ENCODE peak calls at places on chromosomes 4 and X, in ten cellular contexts. D is heart right ventricle, Z is pancreas, P is GM06990, R is BJ, H is body of pancreas, U is osteoblast, I is HCT116, S is aorta, J is left ventricle myocardium inferior. T is an unnamed sample. For H3K27me3, the result is how much of the 10 kb centered on the place peaks cover.

GRCh38 chr4:153488719-153489384 is 22.7 kb downstream of the TMEM131L start:
- DNase-seq in D (peak), Z (no peak), R (no peak), H (no peak), J (peak), U (no peak), P (peak), I (no peak), S (no peak), T (no peak)

GRCh38 chr4:95251568-95251967 is 297.2 kb downstream of the UNC5C start:
- DNase-seq in I (no peak), Z (no peak), R (no peak), S (no peak), D (no peak), U (no peak), H (no peak), P (no peak), J (no peak), T (no peak)

GRCh38 chr4:170497729-170498128 is 408.0 kb upstream of the AADAT start:
- DNase-seq in H (no peak), P (no peak), R (no peak), J (no peak), I (no peak), D (no peak), U (no peak), S (no peak), Z (no peak), T (no peak)

GRCh38 chr4:53505947-53506346 is 85.3 kb downstream of the LNX1 start:
- DNase-seq in D (no peak), I (no peak), Z (no peak), H (no peak), P (no peak), U (no peak), S (no peak), J (no peak), R (no peak), T (peak)

GRCh38 chrX:119228506-119229290 is 7.4 kb upstream of the PGRMC1 start:
- DNase-seq in R (peak), H (no peak), S (no peak), P (no peak), U (peak), D (no peak), I (no peak), Z (no peak), J (no peak), T (peak)

GRCh38 chr4:1512738-1513660 is 106.8 kb upstream of the NKX1-1 start:
- DNase-seq in H (peak), S (peak), R (no peak), D (peak), I (peak), U (no peak), Z (no peak), J (peak), P (no peak), T (no peak)

GRCh38 chr4:22014222-22014741 is 65.7 kb upstream of the KCNIP4 start:
- DNase-seq in S (no peak), D (no peak), P (no peak), U (no peak), R (no peak), H (no peak), J (no peak), I (no peak), Z (no peak), T (peak)

GRCh38 chr4:36207808-36208207 is 36.5 kb downstream of the ARAP2 start:
- DNase-seq in J (no peak), D (no peak), S (no peak), I (no peak), P (no peak), Z (no peak), R (no peak), H (no peak), U (no peak), T (no peak)

GRCh38 chrX:33183366-33183765 is 28.0 kb downstream of the DMD start:
- DNase-seq in S (peak), I (no peak), R (no peak), P (no peak), U (no peak), J (peak), D (peak), Z (peak), H (peak), T (no peak)

GRCh38 chrX:78104447-78105176 is 564 bp downstream of the PGK1 start:
- DNase-seq in Z (peak), I (no peak), S (peak), H (peak), R (peak), P (peak), J (peak), D (peak), U (peak), T (peak)

GRCh38 chrX:149682956-149683947 is 28.6 kb upstream of the MAGEA11 start:
- DNase-seq in P (no peak), D (no peak), R (no peak), Z (no peak), H (no peak), I (no peak), J (no peak), S (no peak), U (no peak), T (no peak)

GRCh38 chr4:146407669-146408084 is 114.1 kb downstream of the SLC10A7 start:
- DNase-seq in J (no peak), S (no peak), D (no peak), I (no peak), H (no peak), Z (no peak), U (peak), P (no peak), R (no peak), T (peak)

GRCh38 chrX:138858946-138859345 is 147.4 kb upstream of the FGF13 start:
- DNase-seq in U (no peak), P (no peak), D (no peak), R (no peak), H (no peak), S (no peak), Z (no peak), I (no peak), J (no peak), T (no peak)

GRCh38 chrX:134377537-134377936 is 82.4 kb upstream of the HPRT1 start:
- DNase-seq in R (no peak), S (no peak), D (no peak), P (no peak), J (no peak), Z (peak), I (no peak), U (no peak), H (peak), T (peak)

GRCh38 chr4:135240796-135241195 is 1039.2 kb upstream of the PABPC4L start:
- DNase-seq in R (no peak), H (no peak), U (no peak), Z (no peak), P (no peak), J (no peak), I (no peak), S (no peak), D (no peak), T (no peak)

GRCh38 chrX:155993421-155993820 is 4.1 kb upstream of the IL9R start:
- DNase-seq in I (no peak), R (no peak), S (no peak), H (no peak), U (no peak), J (no peak), Z (no peak), P (no peak), D (no peak), T (no peak)

GRCh38 chr4:109969909-109970308 is 57.2 kb downstream of the EGF start:
- DNase-seq in H (no peak), U (no peak), Z (no peak), R (no peak), J (no peak), D (no peak), P (no peak), S (no peak), I (no peak), T (no peak)

GRCh38 chrX:102651242-102651967 is at the start of gene GPRASP1:
- DNase-seq in R (no peak), U (peak), H (peak), S (peak), I (no peak), Z (peak), P (no peak), D (peak), J (peak), T (no peak)

GRCh38 chrX:95318882-95319281 is 1365.8 kb upstream of the DIAPH2 start:
- DNase-seq in H (no peak), Z (no peak), S (no peak), U (peak), D (no peak), I (no peak), R (no peak), J (no peak), P (no peak), T (peak)

GRCh38 chr4:138186264-138186663 is 55.9 kb downstream of the SLC7A11 start:
- DNase-seq in R (no peak), U (no peak), D (no peak), P (no peak), I (no peak), S (no peak), Z (no peak), J (no peak), H (no peak), T (no peak)

GRCh38 chr4:144645621-144646522 is at the start of gene HHIP:
- DNase-seq in P (peak), U (peak), I (no peak), Z (peak), R (no peak), D (peak), S (peak), H (peak), J (peak), T (no peak)

GRCh38 chr4:182876427-182876826 is 40.8 kb downstream of the DCTD start:
- DNase-seq in S (no peak), P (no peak), U (no peak), J (no peak), I (no peak), Z (no peak), D (no peak), H (no peak), R (no peak), T (no peak)

GRCh38 chr4:140790765-140791164 is 34.6 kb upstream of the TBC1D9 start:
- DNase-seq in P (peak), J (peak), I (no peak), Z (peak), U (no peak), D (peak), S (no peak), R (no peak), H (peak), T (peak)

GRCh38 chr4:75940692-75941253 is at the start of gene NAAA:
- DNase-seq in I (peak), D (peak), R (no peak), Z (peak), H (peak), S (peak), P (peak), U (peak), J (peak), T (peak)

GRCh38 chrX:45515262-45516215 is 314.9 kb upstream of the DIPK2B start:
- DNase-seq in I (peak), D (peak), U (peak), H (peak), J (no peak), R (peak), S (peak), Z (peak), P (no peak), T (peak)

GRCh38 chrX:118989886-118990285 is 15.5 kb downstream of the LONRF3 start:
- DNase-seq in P (no peak), S (no peak), Z (peak), R (no peak), H (peak), I (no peak), D (no peak), J (no peak), U (no peak), T (no peak)

GRCh38 chrX:23332101-23332887 is 2.4 kb upstream of the PTCHD1 start:
- DNase-seq in D (no peak), I (no peak), Z (no peak), H (no peak), S (peak), R (no peak), J (no peak), P (no peak), U (peak), T (no peak)

GRCh38 chrX:1587161-1587560 is 4.2 kb upstream of the AKAP17A start:
- DNase-seq in D (no peak), Z (no peak), I (no peak), J (no peak), H (no peak), S (no peak), P (no peak), U (peak), R (no peak), T (no peak)

GRCh38 chr4:85489273-85489672 is 14.3 kb downstream of the ARHGAP24 start:
- DNase-seq in Z (no peak), U (no peak), H (no peak), J (no peak), S (no peak), P (no peak), D (no peak), R (no peak), I (no peak), T (peak)

GRCh38 chrX:12867746-12868145 is 874 bp downstream of the TLR7 start:
- DNase-seq in P (no peak), H (no peak), I (no peak), J (no peak), S (no peak), Z (no peak), U (no peak), D (no peak), R (no peak), T (no peak)

DNA sequence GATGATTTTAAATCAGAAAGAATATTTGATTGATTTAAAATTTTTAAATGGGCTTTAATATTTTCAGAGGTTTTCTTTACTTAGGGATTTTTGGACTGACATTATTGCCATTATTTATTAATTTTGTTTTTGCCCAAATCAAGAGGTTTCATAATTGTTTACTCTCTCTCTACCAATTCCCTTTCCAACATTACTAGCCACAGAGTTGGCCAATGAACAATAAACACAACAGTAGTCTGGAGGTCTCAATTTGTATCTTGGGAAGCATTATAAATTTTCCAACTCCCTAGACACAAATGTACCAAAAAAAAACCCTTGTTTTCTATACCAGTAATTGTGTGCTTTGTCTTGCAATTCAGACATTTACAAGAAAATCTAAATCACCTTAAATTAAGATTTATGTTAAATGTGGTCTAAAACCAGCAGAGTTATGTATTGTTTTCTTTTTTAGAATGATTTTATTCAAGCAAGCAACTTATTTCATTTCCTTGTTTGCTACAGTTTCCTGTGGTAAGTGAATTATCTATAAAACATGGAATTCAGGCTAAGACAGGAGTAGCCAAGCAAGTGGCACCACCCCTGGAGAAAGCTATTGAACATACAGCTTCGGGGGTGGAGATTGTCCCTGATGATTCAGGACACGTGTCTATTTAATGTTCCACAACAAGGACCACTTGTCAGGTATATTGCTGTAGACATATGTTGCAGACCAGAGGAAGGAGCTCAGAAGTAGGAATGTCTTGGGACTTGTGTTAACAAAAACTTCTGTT is 622 bp downstream of the KLKB1 start:
- DNase-seq in P (no peak), Z (no peak), H (no peak), R (no peak), S (no peak), I (no peak), D (no peak), J (no peak), U (peak), T (peak)
- H3K27me3 ChIP-seq in P (under half), Z (under half), H (under half), R (under half), S (under half), I (under half), D (under half), J (under half), U (under half), T (under half)

GRCh38 chrX:137427813-137428212 is 138.1 kb upstream of the ZIC3 start:
- DNase-seq in U (peak), R (no peak), Z (no peak), J (no peak), D (no peak), S (no peak), I (no peak), H (no peak), P (no peak), T (no peak)

GRCh38 chrX:137428777-137429564 is 137.0 kb upstream of the ZIC3 start:
- DNase-seq in J (no peak), I (no peak), D (no peak), H (no peak), U (no peak), S (no peak), R (no peak), Z (no peak), P (no peak), T (no peak)

GRCh38 chrX:137430301-137430700 is 135.6 kb upstream of the ZIC3 start:
- DNase-seq in U (peak), Z (no peak), J (no peak), I (no peak), P (no peak), S (no peak), R (no peak), D (no peak), H (no peak), T (no peak)

GRCh38 chrX:137427061-137427778 is 138.7 kb upstream of the ZIC3 start:
- DNase-seq in U (no peak), J (no peak), S (no peak), D (no peak), R (no peak), H (no peak), I (no peak), P (no peak), Z (no peak), T (no peak)

GRCh38 chrX:137428251-137428661 is 137.7 kb upstream of the ZIC3 start:
- DNase-seq in P (no peak), I (no peak), J (no peak), U (no peak), D (no peak), Z (no peak), H (no peak), R (no peak), S (peak), T (no peak)
- H3K27me3 ChIP-seq in P (under half), I (under half), J (half or more), U (under half), D (under half), Z (under half), H (under half), R (under half), S (under half), T (under half)

DNA sequence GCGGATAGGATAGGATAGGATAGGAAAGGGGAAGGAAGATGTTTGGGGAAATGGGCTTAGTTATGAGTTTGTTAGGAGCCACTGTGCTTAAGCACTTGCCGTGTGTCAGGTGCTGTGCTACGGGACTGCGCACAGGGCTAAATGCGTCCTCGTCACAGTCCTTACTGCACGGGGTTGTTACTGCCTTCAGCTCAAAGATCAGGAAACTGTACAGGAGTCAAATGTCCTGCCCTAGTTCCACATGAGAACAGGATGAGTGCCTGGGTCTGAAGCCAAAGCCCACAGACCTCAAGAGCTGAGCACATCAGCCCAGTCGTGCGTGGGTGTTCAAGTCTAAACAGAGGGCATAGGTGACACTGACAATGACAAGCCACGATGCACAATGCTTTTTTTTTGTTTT is 15.0 kb downstream of the ACSL1 start:
- DNase-seq in Z (no peak), J (no peak), P (no peak), H (no peak), R (no peak), I (no peak), S (no peak), D (no peak), U (no peak), T (no peak)
- H3K27me3 ChIP-seq in Z (under half), J (under half), P (under half), H (under half), R (under half), I (under half), S (under half), D (under half), U (under half), T (under half)

DNA sequence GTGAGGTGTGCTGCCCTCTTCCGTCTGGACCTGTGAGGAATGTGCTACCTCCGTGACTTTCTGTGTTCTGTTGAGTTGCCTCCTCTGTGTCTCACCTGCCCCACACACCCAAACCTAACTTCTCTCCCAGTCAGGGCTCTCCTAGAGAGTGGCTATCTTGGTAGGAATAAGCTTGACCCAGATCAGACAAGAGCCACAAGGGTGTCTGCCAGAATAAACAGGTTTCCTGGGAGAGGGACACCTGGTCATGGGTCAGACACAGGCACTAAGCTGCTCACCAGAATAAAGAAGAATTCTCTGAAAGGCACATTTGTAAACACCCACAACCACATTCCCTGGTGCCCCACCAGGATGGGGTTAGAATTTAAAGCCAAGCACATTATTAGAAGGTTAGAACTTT is 11.1 kb downstream of the ZNF182 start:
- DNase-seq in I (no peak), Z (peak), H (peak), S (no peak), J (no peak), U (no peak), D (no peak), P (no peak), R (no peak), T (no peak)
- H3K27me3 ChIP-seq in I (under half), Z (under half), H (under half), S (under half), J (under half), U (under half), D (under half), P (under half), R (under half), T (under half)

GRCh38 chr4:148444296-148445070 is 2.3 kb upstream of the NR3C2 start:
- DNase-seq in P (peak), Z (peak), H (peak), R (no peak), D (peak), S (peak), U (peak), J (peak), I (no peak), T (no peak)
- H3K27me3 ChIP-seq in P (under half), Z (under half), H (under half), R (under half), D (under half), S (under half), U (half or more), J (under half), I (under half), T (under half)